ENCODE peak calls at places on chromosomes 6 and 20, in ten cellular contexts. Z is tibial artery; Y is KG1; J is stimulated activated CD8-positive, alpha-beta memory T cell treated with anti-CD3 and anti-CD28 coated beads, Interleukin-4, amount 100 ng/mL, for 24 hours; D is HFFc6; P is type B pancreatic cell; L is GM23248; E is naive thymus-derived CD8-positive, alpha-beta T cell; Q is fibroblast of the conjunctiva; T is foreskin fibroblast. I is an unnamed sample.
A peak's percentile ranks its signal among the peaks of the same experiment; 100 is the strongest.

GRCh38 chr6:146770275-146770964 is 171.6 kb downstream of the ADGB start:
- DNase-seq in T (no peak), Q (no peak), L (no peak), J (no peak), D (no peak), Z (peak; percentile 61), E (no peak), Y (peak; percentile 86), P (no peak), I (no peak)

GRCh38 chr6:39430968-39431523 is 108.5 kb upstream of the KCNK16 start:
- DNase-seq in L (peak; percentile 65), Y (no peak), T (peak; percentile 75), Q (no peak), Z (peak; percentile 78), D (no peak), P (no peak), J (no peak), E (no peak), I (no peak)

GRCh38 chr6:24458937-24459336 is 30.4 kb downstream of the GPLD1 start:
- DNase-seq in T (no peak), D (no peak), E (no peak), Q (no peak), Z (no peak), P (no peak), L (no peak), J (no peak), Y (no peak), I (no peak)

GRCh38 chr6:117548797-117549301 is 53.5 kb downstream of the GOPC start:
- DNase-seq in Q (no peak), P (no peak), Z (no peak), L (peak; percentile 42), Y (no peak), D (peak; percentile 52), J (no peak), E (peak; percentile 42), T (peak; percentile 60), I (peak; percentile 63)

GRCh38 chr6:166556871-166557322 is 29.6 kb downstream of the RAMACL start:
- DNase-seq in Z (peak; percentile 96), Q (peak; percentile 92), P (no peak), Y (peak; percentile 13), D (peak; percentile 68), T (peak; percentile 81), E (no peak), L (peak; percentile 97), J (no peak), I (peak; percentile 77)

GRCh38 chr6:87822011-87822410 is 120.0 kb upstream of the AKIRIN2 start:
- DNase-seq in P (no peak), T (no peak), J (no peak), E (no peak), Z (no peak), Q (no peak), D (no peak), L (no peak), Y (no peak), I (no peak)

GRCh38 chr20:23624307-23624706 is 13.4 kb downstream of the CST3 start:
- DNase-seq in J (no peak), T (peak; percentile 61), Z (no peak), D (no peak), P (no peak), E (no peak), Y (no peak), L (peak; percentile 39), Q (no peak), I (no peak)

GRCh38 chr20:37640600-37641561 is 52.9 kb upstream of the CTNNBL1 start:
- DNase-seq in L (peak; percentile 21), Y (no peak), E (no peak), J (no peak), D (no peak), T (peak; percentile 36), Z (no peak), Q (no peak), P (no peak), I (peak; percentile 12)

GRCh38 chr6:82131441-82131840 is 116.1 kb downstream of the IBTK start:
- DNase-seq in Y (no peak), L (no peak), P (no peak), Z (no peak), D (no peak), J (no peak), E (no peak), Q (no peak), T (no peak), I (no peak)

GRCh38 chr6:52361347-52361944 is 505 bp upstream of the PAQR8 start:
- DNase-seq in Z (peak; percentile 65), Q (no peak), P (no peak), T (peak; percentile 54), D (peak; percentile 11), E (no peak), Y (no peak), J (peak; percentile 6), L (peak; percentile 58), I (peak; percentile 36)

GRCh38 chr6:139044250-139044649 is 15.7 kb downstream of the ABRACL start:
- DNase-seq in L (no peak), D (no peak), Y (no peak), P (no peak), E (no peak), Z (no peak), J (no peak), Q (no peak), T (no peak), I (no peak)

GRCh38 chr20:30506100-30506499 is 751.4 kb upstream of the DEFB115 start:
- DNase-seq in J (no peak), Y (no peak), Z (no peak), T (no peak), Q (no peak), P (no peak), L (no peak), D (no peak), E (no peak), I (no peak)

GRCh38 chr20:23492292-23492691 is 1.4 kb downstream of the CST8 start:
- DNase-seq in Q (no peak), Y (no peak), P (no peak), E (no peak), T (no peak), J (no peak), Z (no peak), D (no peak), L (no peak), I (no peak)

GRCh38 chr6:128036808-128037570 is 136.1 kb upstream of the THEMIS start:
- DNase-seq in Y (no peak), Q (no peak), T (no peak), E (no peak), L (peak; percentile 3), Z (no peak), P (no peak), D (no peak), J (no peak), I (no peak)

GRCh38 chr6:130882370-130882769 is 55.2 kb downstream of the SMLR1 start:
- DNase-seq in L (no peak), E (no peak), P (no peak), T (no peak), Z (no peak), J (no peak), Q (no peak), Y (no peak), D (no peak), I (no peak)

GRCh38 chr6:15504581-15505350 is 158.1 kb downstream of the DTNBP1 start:
- DNase-seq in Z (peak; percentile 85), P (no peak), Q (peak; percentile 87), E (no peak), Y (no peak), D (peak; percentile 98), T (peak; percentile 94), L (peak; percentile 96), J (no peak), I (peak; percentile 87)

GRCh38 chr6:44251576-44252524 is 4.9 kb downstream of the HSP90AB1 start:
- DNase-seq in L (no peak), Q (no peak), T (no peak), Y (no peak), P (no peak), J (no peak), E (no peak), D (no peak), Z (no peak), I (no peak)

GRCh38 chr6:157550114-157550989 is 169.4 kb downstream of the ZDHHC14 start:
- DNase-seq in D (no peak), P (no peak), J (peak; percentile 15), L (no peak), T (no peak), Y (no peak), Q (no peak), E (peak; percentile 35), Z (peak; percentile 6), I (no peak)

GRCh38 chr6:10384064-10384317 is 30.9 kb downstream of the TFAP2A start:
- DNase-seq in Q (no peak), J (no peak), Y (no peak), D (no peak), T (no peak), P (no peak), Z (no peak), E (no peak), L (no peak), I (no peak)

GRCh38 chr20:33301192-33301930 is 18.3 kb downstream of the BPIFB1 start:
- DNase-seq in Z (no peak), Q (no peak), L (peak; percentile 78), E (no peak), J (no peak), Y (no peak), T (no peak), P (no peak), D (peak; percentile 65), I (peak; percentile 34)

GRCh38 chr6:53506872-53507271 is 38.0 kb downstream of the GCLC start:
- DNase-seq in T (no peak), Q (no peak), Y (no peak), P (no peak), D (no peak), Z (no peak), J (no peak), E (no peak), L (no peak), I (no peak)

GRCh38 chr20:49354673-49355072 is 76.8 kb upstream of the ZNFX1 start:
- DNase-seq in Q (no peak), E (no peak), T (no peak), J (no peak), Z (no peak), L (no peak), Y (no peak), D (no peak), P (no peak), I (no peak)

GRCh38 chr6:1382883-1383728 is 6.3 kb upstream of the FOXF2 start:
- DNase-seq in J (no peak), P (peak; percentile 69), Z (no peak), T (peak; percentile 66), Q (no peak), Y (no peak), D (no peak), L (peak; percentile 33), E (no peak), I (no peak)

GRCh38 chr6:71473908-71474307 is 185.3 kb downstream of the OGFRL1 start:
- DNase-seq in P (no peak), D (peak; percentile 87), L (peak; percentile 93), Q (peak; percentile 68), T (peak; percentile 95), J (no peak), E (no peak), Z (peak; percentile 88), Y (no peak), I (peak; percentile 64)

GRCh38 chr6:100088009-100088408 is 94.0 kb upstream of the MCHR2 start:
- DNase-seq in Z (no peak), Q (peak; percentile 63), Y (no peak), L (peak; percentile 91), T (peak; percentile 77), P (no peak), J (no peak), D (peak; percentile 85), E (no peak), I (no peak)

GRCh38 chr20:53369871-53370270 is 223.8 kb downstream of the ZNF217 start:
- DNase-seq in Q (no peak), E (no peak), T (no peak), Y (no peak), J (no peak), L (no peak), Z (no peak), D (no peak), P (no peak), I (no peak)

GRCh38 chr6:33183071-33183683 is 9.1 kb downstream of the COL11A2 start:
- DNase-seq in P (no peak), Q (no peak), L (no peak), E (no peak), Z (no peak), T (no peak), J (no peak), D (no peak), Y (peak; percentile 43), I (no peak)

GRCh38 chr6:170034294-170034693 is 256.6 kb downstream of the DLL1 start:
- DNase-seq in Y (no peak), J (no peak), L (no peak), Q (no peak), Z (peak; percentile 46), P (peak; percentile 60), T (no peak), D (no peak), E (no peak), I (no peak)